ENCODE peak calls at places on chromosome 15, in five cellular contexts. One of them, this sample, is unnamed.

GRCh38 chr15:96336643-96337353 is 6.3 kb downstream of the NR2F2 start:
- DNase-seq in iPS DF 19.7: no peak
- DNase-seq in activated CD8-positive, alpha-beta memory T cell treated with anti-CD3 and anti-CD28 coated beads, Interleukin-2, amount 50 U/mL, for 48 hours: no peak
- DNase-seq in LoVo: no peak
- DNase-seq in kidney: no peak
- DNase-seq in this sample: no peak

GRCh38 chr15:92043283-92043682 is 189.8 kb downstream of the SLCO3A1 start:
- DNase-seq in LoVo: no peak
- DNase-seq in kidney: no peak
- DNase-seq in iPS DF 19.7: no peak
- DNase-seq in activated CD8-positive, alpha-beta memory T cell treated with anti-CD3 and anti-CD28 coated beads, Interleukin-2, amount 50 U/mL, for 48 hours: no peak
- DNase-seq in this sample: no peak

GRCh38 chr15:35713733-35714132 is 167.8 kb upstream of the DPH6 start:
- DNase-seq in LoVo: no peak
- DNase-seq in activated CD8-positive, alpha-beta memory T cell treated with anti-CD3 and anti-CD28 coated beads, Interleukin-2, amount 50 U/mL, for 48 hours: no peak
- DNase-seq in kidney: no peak
- DNase-seq in iPS DF 19.7: no peak
- DNase-seq in this sample: no peak

GRCh38 chr15:53116169-53116568 is 326.0 kb upstream of the ONECUT1 start:
- DNase-seq in activated CD8-positive, alpha-beta memory T cell treated with anti-CD3 and anti-CD28 coated beads, Interleukin-2, amount 50 U/mL, for 48 hours: no peak
- DNase-seq in LoVo: no peak
- DNase-seq in iPS DF 19.7: no peak
- DNase-seq in kidney: no peak
- DNase-seq in this sample: no peak

GRCh38 chr15:45913451-45913850 is 278.6 kb downstream of the SQOR start:
- DNase-seq in kidney: no peak
- DNase-seq in activated CD8-positive, alpha-beta memory T cell treated with anti-CD3 and anti-CD28 coated beads, Interleukin-2, amount 50 U/mL, for 48 hours: no peak
- DNase-seq in LoVo: no peak
- DNase-seq in iPS DF 19.7: no peak
- DNase-seq in this sample: no peak

GRCh38 chr15:67063689-67064606 is 1.5 kb upstream of the SMAD3 start:
- DNase-seq in activated CD8-positive, alpha-beta memory T cell treated with anti-CD3 and anti-CD28 coated beads, Interleukin-2, amount 50 U/mL, for 48 hours: no peak
- DNase-seq in kidney: peak
- DNase-seq in iPS DF 19.7: no peak
- DNase-seq in LoVo: peak
- DNase-seq in this sample: peak

GRCh38 chr15:79311901-79312553 is 1.1 kb downstream of the TMED3 start:
- DNase-seq in activated CD8-positive, alpha-beta memory T cell treated with anti-CD3 and anti-CD28 coated beads, Interleukin-2, amount 50 U/mL, for 48 hours: no peak
- DNase-seq in iPS DF 19.7: no peak
- DNase-seq in kidney: no peak
- DNase-seq in LoVo: no peak
- DNase-seq in this sample: no peak

GRCh38 chr15:55231455-55231854 is 34.7 kb upstream of the RSL24D1 start:
- DNase-seq in activated CD8-positive, alpha-beta memory T cell treated with anti-CD3 and anti-CD28 coated beads, Interleukin-2, amount 50 U/mL, for 48 hours: no peak
- DNase-seq in iPS DF 19.7: no peak
- DNase-seq in kidney: no peak
- DNase-seq in LoVo: no peak
- DNase-seq in this sample: no peak

GRCh38 chr15:100224206-100225185 is 117.3 kb downstream of the ADAMTS17 start:
- DNase-seq in LoVo: no peak
- DNase-seq in kidney: no peak
- DNase-seq in activated CD8-positive, alpha-beta memory T cell treated with anti-CD3 and anti-CD28 coated beads, Interleukin-2, amount 50 U/mL, for 48 hours: no peak
- DNase-seq in iPS DF 19.7: no peak
- DNase-seq in this sample: peak

GRCh38 chr15:81335631-81336030 is 11.7 kb upstream of the STARD5 start:
- DNase-seq in kidney: no peak
- DNase-seq in iPS DF 19.7: no peak
- DNase-seq in LoVo: no peak
- DNase-seq in activated CD8-positive, alpha-beta memory T cell treated with anti-CD3 and anti-CD28 coated beads, Interleukin-2, amount 50 U/mL, for 48 hours: no peak
- DNase-seq in this sample: no peak